ENCODE peak calls at places on chromosomes 6 and 20, in seven cellular contexts. M, P, D, V, Z, N and O are unnamed samples.

GRCh38 chr20:45919536-45919933 is 7.6 kb upstream of the PLTP start:
- DNase-seq in N (peak; percentile 96), D (no peak), V (no peak), Z (peak; percentile 87), M (no peak), P (no peak), O (no peak)

GRCh38 chr6:170102038-170102437 is 188.8 kb downstream of the DLL1 start:
- DNase-seq in P (no peak), Z (peak; percentile 0), M (no peak), N (no peak), D (no peak), V (no peak), O (no peak)

GRCh38 chr20:63854766-63855362 is 6.4 kb upstream of the ABHD16B start:
- DNase-seq in M (no peak), V (no peak), P (no peak), N (no peak), Z (peak; percentile 73), D (no peak), O (no peak)

GRCh38 chr6:41698350-41698781 is 37.0 kb downstream of the TFEB start:
- DNase-seq in Z (peak; percentile 52), M (no peak), N (peak; percentile 83), D (no peak), V (no peak), P (no peak), O (no peak)

GRCh38 chr6:26295691-26296555 is 69.1 kb upstream of the BTN3A2 start:
- DNase-seq in N (peak; percentile 67), D (peak; percentile 61), P (no peak), V (no peak), M (no peak), Z (no peak), O (no peak)

GRCh38 chr6:1076531-1077453 is 235.1 kb upstream of the FOXQ1 start:
- DNase-seq in M (no peak), Z (no peak), N (no peak), V (no peak), D (no peak), P (no peak), O (no peak)

GRCh38 chr6:107493158-107494057 is 3.5 kb downstream of the SOBP start:
- DNase-seq in Z (peak; percentile 17), N (peak; percentile 51), P (peak; percentile 45), V (no peak), M (peak; percentile 48), D (no peak), O (peak; percentile 86)

GRCh38 chr6:27556406-27556805 is 83.5 kb upstream of the ZNF184 start:
- DNase-seq in D (no peak), V (no peak), P (no peak), M (no peak), Z (no peak), N (no peak), O (no peak)

GRCh38 chr6:9131616-9132015 is 696.3 kb upstream of the SLC35B3 start:
- DNase-seq in N (no peak), V (no peak), D (no peak), P (no peak), Z (no peak), M (no peak), O (no peak)

GRCh38 chr20:58251979-58252591 is 23.6 kb upstream of the ANKRD60 start:
- DNase-seq in Z (no peak), N (peak; percentile 81), M (no peak), P (no peak), D (peak; percentile 80), V (no peak), O (no peak)

GRCh38 chr20:18702736-18703135 is 110.8 kb upstream of the SCP2D1 start:
- DNase-seq in V (no peak), M (no peak), D (no peak), P (no peak), N (peak; percentile 23), Z (no peak), O (no peak)

GRCh38 chr6:36526066-36526465 is 21.2 kb downstream of the STK38 start:
- DNase-seq in D (no peak), Z (no peak), V (no peak), N (no peak), M (no peak), P (no peak), O (no peak)